ENCODE peak calls at places on chromosome 5, in seven cellular contexts. I is IMR-90, R is A549, D is HCT116, K is heart left ventricle, N is stomach, L is body of pancreas. Z is an unnamed sample. For H3K4me1, the result is how much of the 10 kb centered on the place peaks cover.

GRCh38 chr5:14506661-14507060 is 74.9 kb upstream of the OTULINL start:
- DNase-seq in I (no peak), R (no peak), D (no peak), K (no peak), N (no peak), L (no peak), Z (no peak)

GRCh38 chr5:16921246-16921645 is 14.8 kb downstream of the MYO10 start:
- DNase-seq in I (no peak), R (no peak), D (no peak), K (no peak), N (no peak), L (no peak), Z (no peak)

GRCh38 chr5:112491257-112491656 is 72.2 kb upstream of the EPB41L4A start:
- DNase-seq in I (peak), R (peak), D (peak), K (no peak), N (no peak), L (no peak), Z (no peak)

GRCh38 chr5:148443998-148444397 is 60.2 kb downstream of the FBXO38 start:
- DNase-seq in I (peak), R (peak), D (peak), K (no peak), N (peak), L (peak), Z (peak)

GRCh38 chr5:72871358-72872024 is 55.0 kb downstream of the TNPO1 start:
- DNase-seq in I (peak), R (no peak), D (no peak), K (no peak), N (no peak), L (no peak), Z (no peak)

GRCh38 chr5:73160239-73160671 is 12.7 kb upstream of the TMEM174 start:
- DNase-seq in I (no peak), R (no peak), D (no peak), K (no peak), N (no peak), L (no peak), Z (no peak)

GRCh38 chr5:53059281-53059680 is 50.3 kb downstream of the MOCS2 start:
- DNase-seq in I (peak), R (no peak), D (no peak), K (no peak), N (no peak), L (no peak), Z (no peak)

GRCh38 chr5:95809414-95809960 is 13.0 kb downstream of the GLRX start:
- DNase-seq in I (peak), R (no peak), D (no peak), K (peak), N (peak), L (peak), Z (peak)

GRCh38 chr5:149400304-149400703 is 21.2 kb upstream of the IL17B start:
- DNase-seq in I (no peak), R (no peak), D (no peak), K (no peak), N (no peak), L (no peak), Z (no peak)

GRCh38 chr5:1468629-1469527 is 23.6 kb upstream of the SLC6A3 start:
- DNase-seq in I (no peak), R (no peak), D (no peak), K (peak), N (no peak), L (no peak), Z (no peak)

GRCh38 chr5:33969572-33970452 is 14.7 kb downstream of the SLC45A2 start:
- DNase-seq in I (peak), R (peak), D (peak), K (no peak), N (no peak), L (peak), Z (no peak)

GRCh38 chr5:759111-759741 is 25.3 kb downstream of the ZDHHC11B start:
- DNase-seq in I (no peak), R (peak), D (no peak), K (peak), N (peak), L (peak), Z (peak)

GRCh38 chr5:94240616-94241287 is 377.7 kb downstream of the KIAA0825 start:
- DNase-seq in I (peak), R (no peak), D (no peak), K (peak), N (no peak), L (peak), Z (no peak)

GRCh38 chr5:112886975-112887374 is 25.9 kb downstream of the SRP19 start:
- DNase-seq in I (no peak), R (no peak), D (no peak), K (no peak), N (no peak), L (no peak), Z (no peak)

GRCh38 chr5:91126448-91126847 is 256.7 kb downstream of the ARRDC3 start:
- DNase-seq in I (peak), R (peak), D (no peak), K (no peak), N (no peak), L (no peak), Z (no peak)

GRCh38 chr5:131634666-131634995 is 398 bp downstream of the RAPGEF6 start:
- DNase-seq in I (peak), R (peak), D (peak), K (no peak), N (peak), L (peak), Z (peak)

GRCh38 chr5:149452665-149453617 is 73.8 kb upstream of the IL17B start:
- DNase-seq in I (peak), R (peak), D (no peak), K (peak), N (no peak), L (no peak), Z (peak)

GRCh38 chr5:125349432-125349831 is 603.0 kb upstream of the ZNF608 start:
- DNase-seq in I (peak), R (no peak), D (no peak), K (no peak), N (no peak), L (no peak), Z (no peak)

GRCh38 chr5:81020478-81021167 is 60.5 kb downstream of the RASGRF2 start:
- DNase-seq in I (peak), R (no peak), D (no peak), K (no peak), N (no peak), L (no peak), Z (no peak)

GRCh38 chr5:32197032-32197431 is 22.9 kb upstream of the GOLPH3 start:
- DNase-seq in I (no peak), R (no peak), D (no peak), K (no peak), N (no peak), L (no peak), Z (no peak)

GRCh38 chr5:110386782-110387181 is 339.7 kb downstream of the TMEM232 start:
- DNase-seq in I (peak), R (no peak), D (no peak), K (no peak), N (no peak), L (peak), Z (no peak)

GRCh38 chr5:123722451-123722850 is 210.5 kb downstream of the CSNK1G3 start:
- DNase-seq in I (no peak), R (no peak), D (no peak), K (no peak), N (no peak), L (no peak), Z (no peak)

GRCh38 chr5:173888473-173889135 is 455 bp downstream of the CPEB4 start:
- DNase-seq in I (peak), R (no peak), D (no peak), K (peak), N (no peak), L (no peak), Z (peak)

GRCh38 chr5:2757563-2758311 is 6.3 kb upstream of the IRX2 start:
- DNase-seq in I (peak), R (no peak), D (no peak), K (no peak), N (no peak), L (no peak), Z (no peak)

GRCh38 chr5:179420476-179420875 is 75.2 kb upstream of the ADAMTS2 start:
- DNase-seq in I (no peak), R (no peak), D (no peak), K (no peak), N (no peak), L (no peak), Z (no peak)

GRCh38 chr5:93570294-93571110 is 10.5 kb downstream of the NR2F1-AS1 start:
- DNase-seq in I (no peak), R (no peak), D (no peak), K (no peak), N (no peak), L (no peak), Z (no peak)

GRCh38 chr5:107676702-107677101 is 6.0 kb upstream of the EFNA5 start:
- DNase-seq in I (peak), R (no peak), D (no peak), K (no peak), N (no peak), L (no peak), Z (no peak)

GRCh38 chr5:142166754-142167153 is 58.2 kb downstream of the NDFIP1 start:
- DNase-seq in I (no peak), R (no peak), D (no peak), K (no peak), N (no peak), L (no peak), Z (no peak)

GRCh38 chr5:66498791-66499207 is 97.4 kb upstream of the MAST4 start:
- DNase-seq in I (no peak), R (peak), D (no peak), K (peak), N (no peak), L (no peak), Z (no peak)

GRCh38 chr5:179679014-179679674 is 1.7 kb downstream of the CBY3 start:
- DNase-seq in I (peak), R (no peak), D (no peak), K (peak), N (peak), L (peak), Z (peak)

GRCh38 chr5:53481887-53482716 is 1.7 kb downstream of the FST start:
- DNase-seq in I (peak), R (peak), D (peak), K (peak), N (peak), L (peak), Z (peak)

GRCh38 chr5:173919443-173919842 is 31.3 kb downstream of the CPEB4 start:
- DNase-seq in I (peak), R (peak), D (no peak), K (no peak), N (no peak), L (no peak), Z (no peak)

GRCh38 chr5:54390015-54390414 is 65.5 kb upstream of the HSPB3 start:
- DNase-seq in I (peak), R (peak), D (peak), K (peak), N (no peak), L (peak), Z (peak)

GRCh38 chr5:82351754-82352145 is 73.6 kb upstream of the RPS23 start:
- DNase-seq in I (peak), R (peak), D (peak), K (no peak), N (no peak), L (no peak), Z (no peak)

GRCh38 chr5:95859327-95860060 is 37.0 kb upstream of the GLRX start:
- DNase-seq in I (no peak), R (peak), D (no peak), K (no peak), N (no peak), L (peak), Z (no peak)

GRCh38 chr5:180318456-180319089 is 26.7 kb upstream of the MAPK9 start:
- DNase-seq in I (no peak), R (no peak), D (no peak), K (peak), N (no peak), L (no peak), Z (no peak)

GRCh38 chr5:174725261-174725990 is 1.0 kb downstream of the MSX2 start:
- DNase-seq in I (no peak), R (no peak), D (no peak), K (no peak), N (no peak), L (no peak), Z (no peak)

GRCh38 chr5:151808451-151809169 is 36.9 kb downstream of the G3BP1 start:
- DNase-seq in I (no peak), R (no peak), D (no peak), K (no peak), N (no peak), L (no peak), Z (no peak)

GRCh38 chr5:9350301-9350797 is 195.5 kb downstream of the SEMA5A start:
- DNase-seq in I (peak), R (no peak), D (no peak), K (no peak), N (no peak), L (no peak), Z (no peak)

GRCh38 chr5:172660974-172661373 is 19.9 kb downstream of the NEURL1B start:
- DNase-seq in I (no peak), R (no peak), D (no peak), K (no peak), N (no peak), L (no peak), Z (no peak)
- H3K4me1 ChIP-seq in I (under half), R (under half), D (under half), K (half or more), N (under half), L (under half), Z (half or more)

GRCh38 chr5:88659529-88660325 is 223.3 kb downstream of the MEF2C start:
- DNase-seq in I (no peak), R (no peak), D (no peak), K (no peak), N (no peak), L (no peak), Z (no peak)

GRCh38 chr5:88661870-88662207 is 221.1 kb downstream of the MEF2C start:
- DNase-seq in I (no peak), R (no peak), D (no peak), K (no peak), N (no peak), L (no peak), Z (no peak)

GRCh38 chr5:88660326-88660946 is 222.5 kb downstream of the MEF2C start:
- DNase-seq in I (peak), R (no peak), D (peak), K (no peak), N (no peak), L (no peak), Z (no peak)

GRCh38 chr5:88662801-88663360 is 220.1 kb downstream of the MEF2C start:
- DNase-seq in I (no peak), R (no peak), D (no peak), K (no peak), N (no peak), L (no peak), Z (no peak)

GRCh38 chr5:88660947-88661869 is 221.8 kb downstream of the MEF2C start:
- DNase-seq in I (peak), R (peak), D (peak), K (peak), N (no peak), L (no peak), Z (peak)
- TF ChIP-seq POLR2A in I (no peak), R (peak), D (no peak), K (no peak), N (no peak), L (no peak), Z (no peak)

DNA sequence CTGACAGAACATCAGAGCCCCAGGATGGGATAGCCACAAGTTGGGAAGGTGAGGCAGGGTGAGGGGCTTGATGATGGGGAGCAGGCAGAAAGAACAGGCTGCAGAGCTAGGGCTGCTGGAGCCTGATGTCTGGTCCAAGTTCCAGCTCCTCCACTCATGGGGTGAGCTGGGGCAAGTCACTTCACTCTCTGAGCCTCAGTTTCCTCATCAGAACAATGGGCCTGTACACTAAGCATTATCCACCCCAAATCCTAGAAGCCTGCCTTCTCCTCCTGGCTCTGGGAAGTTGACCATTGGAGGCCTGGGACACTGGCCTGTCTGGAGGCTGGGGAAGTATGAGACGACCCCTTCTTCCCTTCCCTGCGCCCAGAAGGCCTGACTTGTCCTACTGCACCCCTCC is 51.8 kb upstream of the PSD2 start:
- DNase-seq in I (no peak), R (no peak), D (no peak), K (no peak), N (no peak), L (no peak), Z (no peak)
- H3K4me1 ChIP-seq in I (under half), R (half or more), D (under half), K (under half), N (under half), L (under half), Z (under half)

GRCh38 chr5:126477681-126478117 is 54.5 kb downstream of the GRAMD2B start:
- DNase-seq in I (no peak), R (no peak), D (no peak), K (no peak), N (no peak), L (no peak), Z (no peak)
- TF ChIP-seq POLR2A in I (no peak), R (no peak), D (no peak), K (no peak), N (no peak), L (no peak), Z (no peak)

DNA sequence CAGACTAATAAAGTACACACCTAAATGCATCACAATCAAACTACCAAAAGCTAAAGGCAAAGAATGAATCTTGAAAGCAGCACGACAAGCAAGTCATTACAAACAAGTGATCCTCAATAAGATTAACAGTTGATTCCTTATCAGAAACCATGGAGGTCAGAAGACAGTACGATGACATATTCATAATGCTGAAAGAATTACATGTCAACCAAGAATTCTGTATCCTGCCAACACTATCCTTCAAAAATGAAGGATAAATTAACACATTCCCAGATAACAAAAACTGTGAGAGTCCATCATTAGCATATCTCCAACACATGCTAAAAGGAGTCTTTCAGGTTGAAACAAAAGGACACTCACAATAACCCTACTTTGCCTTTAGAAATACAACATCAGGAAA is 39.4 kb downstream of the NR3C1 start:
- DNase-seq in I (no peak), R (no peak), D (no peak), K (no peak), N (no peak), L (no peak), Z (no peak)
- H3K4me1 ChIP-seq in I (under half), R (under half), D (under half), K (under half), N (under half), L (under half), Z (under half)

DNA sequence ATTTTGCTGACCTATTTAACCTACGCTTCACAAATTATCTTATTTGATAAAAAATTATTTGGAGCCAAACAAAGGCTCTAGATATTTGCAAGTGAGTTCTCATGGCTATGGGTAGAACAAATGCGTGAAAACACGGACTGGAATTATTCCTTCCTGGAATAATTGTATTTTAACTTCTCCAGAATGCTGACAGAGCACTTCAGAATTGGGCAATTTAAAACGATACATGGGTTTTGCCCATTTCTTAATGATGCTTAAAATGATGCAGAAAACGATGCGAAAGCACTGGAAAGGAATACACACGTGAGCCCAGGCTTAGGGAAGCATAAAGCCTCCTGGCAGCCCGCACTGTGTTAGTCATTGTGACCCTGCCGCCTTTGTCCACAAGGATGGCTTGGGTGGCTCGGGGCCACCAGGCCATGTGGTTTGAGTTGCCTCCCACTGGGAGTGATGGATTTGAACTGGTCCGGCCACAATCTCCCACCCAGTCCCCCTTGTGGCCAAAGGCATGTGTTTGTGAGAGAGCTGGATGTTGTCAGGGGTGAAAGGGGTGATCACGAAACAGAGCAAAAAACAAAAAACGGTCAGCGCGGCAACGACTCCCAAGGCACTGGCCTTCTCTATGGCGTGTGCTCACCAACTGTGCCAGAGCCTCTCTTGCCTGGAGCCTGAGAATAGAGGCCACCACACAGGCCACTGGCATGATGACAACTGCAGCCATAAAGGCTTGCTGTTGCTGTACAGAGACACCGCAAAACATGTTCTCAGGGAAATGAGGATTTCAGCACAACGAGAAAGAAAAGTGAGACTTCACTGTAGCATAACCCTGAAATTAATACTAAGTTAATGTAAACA is 234.2 kb upstream of the ADAMTS16 start:
- DNase-seq in I (no peak), R (no peak), D (no peak), K (no peak), N (no peak), L (no peak), Z (peak)
- TF ChIP-seq POLR2A in I (no peak), R (no peak), D (no peak), K (no peak), N (no peak), L (no peak), Z (no peak)

GRCh38 chr5:117093653-117094052 is 519.0 kb upstream of the SEMA6A start:
- DNase-seq in I (no peak), R (no peak), D (no peak), K (no peak), N (no peak), L (no peak), Z (no peak)

GRCh38 chr5:117094114-117094815 is 519.6 kb upstream of the SEMA6A start:
- DNase-seq in I (no peak), R (no peak), D (no peak), K (no peak), N (no peak), L (no peak), Z (no peak)

GRCh38 chr5:117098094-117098493 is 523.5 kb upstream of the SEMA6A start:
- DNase-seq in I (no peak), R (no peak), D (no peak), K (no peak), N (no peak), L (no peak), Z (no peak)

GRCh38 chr5:117095803-117096332 is 521.2 kb upstream of the SEMA6A start:
- DNase-seq in I (no peak), R (no peak), D (no peak), K (no peak), N (no peak), L (no peak), Z (no peak)

GRCh38 chr5:117095322-117095721 is 520.7 kb upstream of the SEMA6A start:
- DNase-seq in I (no peak), R (no peak), D (no peak), K (no peak), N (no peak), L (no peak), Z (no peak)
- H3K4me1 ChIP-seq in I (under half), R (under half), D (under half), K (under half), N (under half), L (under half), Z (under half)

GRCh38 chr5:140631831-140632365 is 1.1 kb downstream of the CD14 start:
- DNase-seq in I (no peak), R (no peak), D (no peak), K (no peak), N (no peak), L (peak), Z (peak)

GRCh38 chr5:140632366-140633080 is 452 bp downstream of the CD14 start:
- DNase-seq in I (peak), R (no peak), D (no peak), K (peak), N (peak), L (peak), Z (peak)

GRCh38 chr5:140634103-140634502 is 1.1 kb upstream of the CD14 start:
- DNase-seq in I (no peak), R (no peak), D (no peak), K (no peak), N (no peak), L (no peak), Z (no peak)

GRCh38 chr5:140631063-140631462 is 1.9 kb downstream of the CD14 start:
- DNase-seq in I (no peak), R (no peak), D (no peak), K (no peak), N (no peak), L (no peak), Z (no peak)

GRCh38 chr5:140633081-140633471 is at the start of gene CD14:
- DNase-seq in I (no peak), R (peak), D (no peak), K (peak), N (peak), L (peak), Z (peak)
- TF ChIP-seq POLR2A in I (no peak), R (no peak), D (no peak), K (no peak), N (no peak), L (no peak), Z (no peak)